ENCODE peak calls at places on chromosomes 3 and 15, in four cellular contexts. G, N, P and S are unnamed samples.

GRCh38 chr15:60423540-60423939 is 25.8 kb upstream of the ANXA2 start:
- DNase-seq in G (no peak), N (no peak), P (peak; percentile 29), S (no peak)

GRCh38 chr3:13626915-13627460 is 78.1 kb downstream of the FBLN2 start:
- DNase-seq in G (no peak), N (no peak), P (no peak), S (no peak)

GRCh38 chr3:68986496-68987208 is 26.8 kb downstream of the EOGT start:
- DNase-seq in G (no peak), N (no peak), P (no peak), S (no peak)

GRCh38 chr3:58047806-58048205 is 39.6 kb downstream of the FLNB start:
- DNase-seq in G (no peak), N (no peak), P (no peak), S (no peak)

GRCh38 chr3:140470962-140471361 is 206.9 kb upstream of the TRIM42 start:
- DNase-seq in G (no peak), N (no peak), P (no peak), S (no peak)

GRCh38 chr15:85624241-85624855 is 170.4 kb downstream of the KLHL25 start:
- DNase-seq in G (no peak), N (no peak), P (no peak), S (no peak)

GRCh38 chr3:106582151-106582550 is 713.3 kb upstream of the CBLB start:
- DNase-seq in G (no peak), N (no peak), P (no peak), S (no peak)

GRCh38 chr3:183692436-183692835 is 5.2 kb upstream of the YEATS2 start:
- DNase-seq in G (no peak), N (no peak), P (no peak), S (no peak)

GRCh38 chr3:16140116-16140893 is 34.2 kb upstream of the GALNT15 start:
- DNase-seq in G (peak; percentile 5), N (no peak), P (no peak), S (peak; percentile 74)

GRCh38 chr15:40904552-40905201 is 10.4 kb downstream of the VPS18 start:
- DNase-seq in G (no peak), N (peak; percentile 74), P (no peak), S (no peak)

GRCh38 chr15:36469567-36469966 is 109.9 kb upstream of the CDIN1 start:
- DNase-seq in G (no peak), N (no peak), P (no peak), S (no peak)

GRCh38 chr3:14491396-14492190 is 48.5 kb downstream of the GRIP2 start:
- DNase-seq in G (no peak), N (peak; percentile 72), P (no peak), S (no peak)

GRCh38 chr3:43773273-43774104 is 82.8 kb downstream of the ABHD5 start:
- DNase-seq in G (no peak), N (peak; percentile 80), P (no peak), S (no peak)

GRCh38 chr15:25345943-25346342 is 92.9 kb downstream of the UBE3A start:
- DNase-seq in G (peak; percentile 7), N (no peak), P (no peak), S (no peak)

GRCh38 chr3:86973440-86973839 is 17.5 kb downstream of the VGLL3 start:
- DNase-seq in G (no peak), N (no peak), P (no peak), S (no peak)

GRCh38 chr15:48559270-48559669 is 86.2 kb downstream of the FBN1 start:
- DNase-seq in G (peak; percentile 30), N (no peak), P (no peak), S (peak; percentile 68)

GRCh38 chr15:45664451-45664850 is 29.6 kb downstream of the SQOR start:
- DNase-seq in G (no peak), N (no peak), P (no peak), S (no peak)

GRCh38 chr3:170429050-170429449 is 10.4 kb downstream of the CLDN11 start:
- DNase-seq in G (no peak), N (no peak), P (no peak), S (no peak)

GRCh38 chr3:107493134-107493533 is 29.6 kb upstream of the BBX start:
- DNase-seq in G (no peak), N (no peak), P (no peak), S (no peak)

GRCh38 chr3:118199044-118199443 is 835.6 kb downstream of the IGSF11 start:
- DNase-seq in G (no peak), N (no peak), P (no peak), S (no peak)

GRCh38 chr15:33584797-33585196 is 274.0 kb downstream of the RYR3 start:
- DNase-seq in G (no peak), N (no peak), P (no peak), S (no peak)

GRCh38 chr15:34883633-34884032 is 85.9 kb downstream of the AQR start:
- DNase-seq in G (no peak), N (no peak), P (no peak), S (no peak)

GRCh38 chr3:142353571-142353970 is 94.3 kb downstream of the XRN1 start:
- DNase-seq in G (no peak), N (no peak), P (no peak), S (no peak)

GRCh38 chr3:61649381-61650170 is 88.2 kb downstream of the PTPRG start:
- DNase-seq in G (no peak), N (no peak), P (no peak), S (no peak)
- H3K4me3 ChIP-seq in G (no peak overlapping the region), N (no peak overlapping the region), P (no peak overlapping the region), S (no peak overlapping the region)

DNA sequence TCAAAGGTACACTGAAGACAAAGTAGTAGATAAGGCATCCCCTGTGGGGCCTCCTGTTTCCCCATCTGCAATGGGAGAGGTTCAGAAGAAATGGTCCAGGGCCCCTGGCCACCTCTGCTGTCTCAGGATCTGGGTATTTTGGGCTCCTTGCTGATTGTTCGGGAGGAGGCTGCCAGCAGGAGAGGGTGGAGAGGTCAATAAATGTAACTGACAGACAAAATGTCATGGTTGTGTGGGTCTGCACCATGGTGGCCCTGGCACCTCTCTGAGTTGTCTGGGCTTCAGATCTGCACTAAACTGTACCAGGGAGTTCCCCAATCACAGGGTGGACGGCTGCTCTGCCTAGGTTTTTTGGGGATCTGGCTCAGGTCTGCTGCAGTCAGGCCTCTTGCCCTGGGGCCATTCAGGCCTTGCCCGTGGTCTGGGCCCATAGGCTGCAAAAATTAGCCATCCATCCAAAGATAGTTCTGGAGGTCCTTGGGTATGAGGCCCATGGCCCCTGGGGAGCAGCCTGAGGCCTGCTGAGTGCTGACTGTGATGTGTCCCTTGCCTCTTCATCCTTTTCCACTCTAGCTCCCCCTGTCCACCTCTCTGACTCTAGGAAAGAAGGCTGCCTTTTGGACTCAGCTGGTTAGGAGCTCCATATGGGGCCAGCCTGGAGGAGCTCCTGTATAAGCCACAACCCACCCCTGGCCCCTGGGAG is 7.5 kb downstream of the NBEAL2 start:
- DNase-seq in G (no peak), N (peak; percentile 78), P (no peak), S (no peak)
- H3K4me3 ChIP-seq in G (no peak overlapping the region), N (peak overlapping the region; percentile 40), P (no peak overlapping the region), S (no peak overlapping the region)

GRCh38 chr15:89814112-89814742 is 425 bp downstream of the ANPEP start:
- DNase-seq in G (no peak), N (peak; percentile 87), P (no peak), S (no peak)
- H3K4me3 ChIP-seq in G (peak overlapping the region; percentile 72), N (peak overlapping the region; percentile 53), P (peak overlapping the region; percentile 84), S (peak overlapping the region; percentile 54)

DNA sequence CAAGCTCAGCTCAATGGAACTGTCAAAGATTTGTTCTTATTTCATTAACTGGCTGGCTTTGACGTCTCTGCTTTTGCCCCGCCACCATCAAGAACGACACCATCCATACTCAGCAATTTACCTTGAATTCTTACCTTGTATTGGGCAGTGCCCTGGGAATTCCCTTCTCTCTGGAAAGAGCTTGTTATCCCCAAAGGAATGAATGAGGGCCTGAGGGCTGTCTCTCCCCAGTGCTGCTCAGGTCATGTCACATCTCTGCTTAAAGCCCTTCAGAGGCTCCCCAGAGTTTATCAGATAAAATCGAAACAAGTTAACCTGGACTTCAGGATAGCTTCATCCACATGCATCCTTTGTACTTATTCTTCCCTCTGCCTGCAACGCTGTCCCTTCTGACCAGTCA is 5.9 kb upstream of the WNT5A start:
- DNase-seq in G (no peak), N (no peak), P (no peak), S (no peak)
- H3K4me3 ChIP-seq in G (no peak overlapping the region), N (no peak overlapping the region), P (no peak overlapping the region), S (no peak overlapping the region)

DNA sequence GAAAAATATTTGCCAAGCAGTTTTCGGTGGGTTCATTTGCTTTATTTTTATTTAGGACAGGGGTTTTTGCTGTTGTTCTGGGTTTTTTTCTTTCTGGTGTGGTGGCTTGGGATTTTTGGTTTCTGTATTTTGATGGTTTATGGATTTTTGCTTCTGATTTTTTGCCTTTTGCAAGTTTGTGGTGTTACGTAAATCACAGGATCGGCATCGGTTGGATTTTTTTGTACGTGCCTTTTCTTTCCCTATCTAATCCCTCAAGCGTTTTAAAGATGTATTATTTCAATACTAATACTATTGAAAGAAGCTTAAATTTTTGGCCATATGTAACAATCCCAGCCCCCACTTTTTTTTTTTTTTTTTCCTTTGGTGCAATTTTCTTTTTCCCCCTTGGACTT is 788 bp upstream of the BCL6 start:
- DNase-seq in G (no peak), N (no peak), P (no peak), S (no peak)
- H3K4me3 ChIP-seq in G (peak overlapping the region; percentile 92), N (peak overlapping the region; percentile 64), P (peak overlapping the region; percentile 69), S (peak overlapping the region; percentile 84)

GRCh38 chr3:128619146-128619890 is 31.3 kb downstream of the RPN1 start:
- DNase-seq in G (no peak), N (no peak), P (no peak), S (no peak)
- H3K4me3 ChIP-seq in G (no peak overlapping the region), N (peak overlapping the region; percentile 63), P (no peak overlapping the region), S (no peak overlapping the region)